ENCODE peak calls at places on chromosomes 7 and 10, in eight cellular contexts. Q is NCI-H748 treated with DMSO at 0.1 percent for 48 hours; D is T-helper 1 cell; R is fibroblast of mammary gland; E is NCI-H1092; Y is stimulated activated CD4-positive, alpha-beta T cell treated with anti-CD3 and anti-CD28 coated beads, Interleukin-12 subunit alpha, Interleukin-12 subunit beta, amount 100 ng/mL, for 4 hours; C is testis; X is activated T-cell treated with anti-CD3 and anti-CD28 coated beads for 48 hours. W is an unnamed sample.

GRCh38 chr7:17682586-17682985 is 257.7 kb downstream of the SNX13 start:
- DNase-seq in D (no peak), C (no peak), E (no peak), X (no peak), Y (no peak), R (peak; percentile 65), Q (no peak), W (no peak)

GRCh38 chr7:130356121-130356759 is 11.6 kb downstream of the CPA5 start:
- DNase-seq in D (no peak), Q (no peak), E (no peak), C (peak; percentile 41), Y (no peak), X (no peak), R (peak; percentile 95), W (no peak)

GRCh38 chr7:99793443-99793842 is 9.5 kb upstream of the CYP3A4 start:
- DNase-seq in Q (no peak), D (no peak), C (no peak), R (no peak), X (no peak), Y (no peak), E (no peak), W (no peak)

GRCh38 chr7:105133986-105134655 is 120.1 kb downstream of the KMT2E start:
- DNase-seq in X (no peak), C (no peak), Y (no peak), E (no peak), R (no peak), D (no peak), Q (no peak), W (no peak)

GRCh38 chr7:150434240-150434639 is 16.2 kb upstream of the GIMAP8 start:
- DNase-seq in Q (no peak), X (no peak), D (no peak), E (no peak), Y (no peak), C (no peak), R (no peak), W (no peak)

GRCh38 chr10:132309879-132310591 is 2.3 kb upstream of the STK32C start:
- DNase-seq in X (no peak), Y (no peak), D (no peak), C (no peak), E (no peak), R (no peak), Q (no peak), W (no peak)

GRCh38 chr7:13874783-13875182 is 114.7 kb downstream of the ETV1 start:
- DNase-seq in R (peak; percentile 85), Q (no peak), E (no peak), X (no peak), Y (no peak), C (no peak), D (peak; percentile 8), W (no peak)

GRCh38 chr7:106618480-106618879 is 42.5 kb downstream of the CCDC71L start:
- DNase-seq in Y (no peak), R (peak; percentile 59), E (no peak), D (no peak), C (no peak), X (no peak), Q (no peak), W (no peak)

GRCh38 chr7:132756482-132756990 is 180.3 kb upstream of the PLXNA4 start:
- DNase-seq in C (no peak), Y (no peak), X (no peak), Q (no peak), D (no peak), R (no peak), E (no peak), W (no peak)

GRCh38 chr7:141200191-141201108 is 126.6 kb downstream of the TMEM178B start:
- DNase-seq in C (no peak), E (no peak), D (no peak), Y (no peak), R (no peak), X (no peak), Q (no peak), W (no peak)

GRCh38 chr7:111560773-111561658 is 1.3 kb downstream of the IMMP2L start:
- DNase-seq in Q (no peak), R (peak; percentile 44), E (no peak), Y (no peak), C (no peak), X (no peak), D (no peak), W (no peak)

GRCh38 chr7:88111842-88112385 is 107.9 kb downstream of the SRI start:
- DNase-seq in X (no peak), Q (no peak), R (no peak), Y (no peak), E (no peak), D (no peak), C (no peak), W (no peak)

GRCh38 chr10:102352066-102352715 is 43.3 kb upstream of the NFKB2 start:
- DNase-seq in X (peak; percentile 53), C (peak; percentile 43), Q (peak; percentile 14), R (peak; percentile 65), E (peak; percentile 39), Y (peak; percentile 69), D (peak; percentile 58), W (peak; percentile 47)

GRCh38 chr7:144725070-144725469 is 110.8 kb downstream of the TPK1 start:
- DNase-seq in R (no peak), C (no peak), Y (no peak), X (no peak), Q (no peak), E (no peak), D (no peak), W (no peak)

GRCh38 chr7:122132341-122132740 is 11.7 kb downstream of the AASS start:
- DNase-seq in C (no peak), D (no peak), X (no peak), Q (no peak), Y (no peak), E (no peak), R (peak; percentile 83), W (no peak)

GRCh38 chr10:14500172-14500765 is 169.5 kb upstream of the FRMD4A start:
- DNase-seq in X (no peak), R (no peak), E (no peak), Y (no peak), D (no peak), C (no peak), Q (no peak), W (no peak)

GRCh38 chr10:132784582-132785432 is 1.1 kb downstream of the NKX6-2 start:
- DNase-seq in R (peak; percentile 6), E (no peak), Y (no peak), D (no peak), C (no peak), Q (no peak), X (no peak), W (no peak)

GRCh38 chr10:74329873-74330272 is 178.9 kb downstream of the ADK start:
- DNase-seq in X (no peak), Y (no peak), R (no peak), D (no peak), E (no peak), Q (no peak), C (no peak), W (no peak)

GRCh38 chr7:7539711-7540110 is 4.0 kb upstream of the COL28A1 start:
- DNase-seq in Y (no peak), Q (no peak), X (no peak), R (no peak), C (no peak), E (no peak), D (no peak), W (no peak)

W was measured in stimulated activated naive B cell treated with anti-CD40 and anti-IgM and Interleukin-4, amounts not matched to agents 10 μg/mL and 1 μg/mL and 100 μg/mL, for 72 hours.